ENCODE peak calls at places on chromosomes 16 and 17, in six cellular contexts. E is ascending aorta, T is mesothelial cell of epicardium, X is dorsolateral prefrontal cortex, A is fibroblast of lung, L is mucosa of descending colon. O is an unnamed sample.

GRCh38 chr16:1299012-1299867 is 10.2 kb upstream of the UBE2I start:
- DNase-seq in E (no peak), T (no peak), X (no peak), A (no peak), L (peak), O (no peak)

GRCh38 chr17:78862073-78863023 is 21.7 kb upstream of the USP36 start:
- DNase-seq in E (peak), T (no peak), X (peak), A (peak), L (peak), O (peak)

GRCh38 chr16:1794221-1794871 is 841 bp upstream of the IGFALS start:
- DNase-seq in E (no peak), T (peak), X (no peak), A (no peak), L (no peak), O (no peak)

GRCh38 chr16:86578056-86578455 is 293 bp upstream of the FOXL1 start:
- DNase-seq in E (no peak), T (no peak), X (no peak), A (peak), L (no peak), O (no peak)

GRCh38 chr16:69520800-69521602 is 44.8 kb upstream of the NFAT5 start:
- DNase-seq in E (peak), T (no peak), X (no peak), A (peak), L (no peak), O (no peak)

GRCh38 chr16:1770328-1771071 is 843 bp downstream of the NME3 start:
- DNase-seq in E (peak), T (no peak), X (peak), A (peak), L (peak), O (peak)

GRCh38 chr16:25045696-25046381 is 30.7 kb upstream of the ARHGAP17 start:
- DNase-seq in E (no peak), T (no peak), X (no peak), A (peak), L (no peak), O (peak)

GRCh38 chr17:50037321-50038107 is 18.4 kb upstream of the ITGA3 start:
- DNase-seq in E (peak), T (no peak), X (no peak), A (peak), L (peak), O (peak)

GRCh38 chr17:72560303-72561247 is 439.8 kb downstream of the SOX9 start:
- DNase-seq in E (no peak), T (no peak), X (peak), A (peak), L (peak), O (peak)

GRCh38 chr17:78130439-78131101 is at the start of gene TMC8:
- DNase-seq in E (no peak), T (no peak), X (no peak), A (no peak), L (peak), O (no peak)

GRCh38 chr16:8739989-8740704 is 57.3 kb downstream of the TMEM186 start:
- DNase-seq in E (no peak), T (no peak), X (no peak), A (no peak), L (no peak), O (no peak)

GRCh38 chr17:28242791-28243190 is 76.2 kb upstream of the TMEM97 start:
- DNase-seq in E (no peak), T (no peak), X (no peak), A (no peak), L (no peak), O (no peak)

GRCh38 chr17:7281953-7282751 is 634 bp downstream of the SLC2A4 start:
- DNase-seq in E (no peak), T (no peak), X (no peak), A (no peak), L (peak), O (no peak)

GRCh38 chr16:89565506-89566372 is 5.3 kb downstream of the RPL13 start:
- DNase-seq in E (no peak), T (no peak), X (no peak), A (peak), L (peak), O (peak)

GRCh38 chr16:16992986-16993783 is 477.6 kb downstream of the XYLT1 start:
- DNase-seq in E (no peak), T (no peak), X (no peak), A (no peak), L (no peak), O (no peak)

GRCh38 chr17:15323147-15323546 is 18.2 kb downstream of the TEKT3 start:
- DNase-seq in E (no peak), T (no peak), X (no peak), A (no peak), L (no peak), O (no peak)

GRCh38 chr16:85845276-85845675 is 45.8 kb downstream of the COX4I1 start:
- DNase-seq in E (no peak), T (no peak), X (no peak), A (no peak), L (no peak), O (no peak)

GRCh38 chr16:15398618-15399316 is 3.2 kb downstream of the MPV17L start:
- DNase-seq in E (no peak), T (no peak), X (no peak), A (no peak), L (no peak), O (no peak)

GRCh38 chr17:10879110-10879509 is 41.2 kb upstream of the PIRT start:
- DNase-seq in E (no peak), T (no peak), X (peak), A (no peak), L (no peak), O (peak)

GRCh38 chr17:2075336-2076056 is 20.6 kb downstream of the HIC1 start:
- DNase-seq in E (no peak), T (peak), X (no peak), A (peak), L (no peak), O (peak)

GRCh38 chr17:42642377-42642776 is 16.7 kb upstream of the TUBG2 start:
- DNase-seq in E (no peak), T (no peak), X (no peak), A (no peak), L (no peak), O (no peak)

GRCh38 chr16:54806378-54806777 is 124.3 kb upstream of the IRX5 start:
- DNase-seq in E (no peak), T (no peak), X (no peak), A (no peak), L (no peak), O (no peak)

GRCh38 chr17:20111538-20111937 is 102.4 kb downstream of the SPECC1 start:
- DNase-seq in E (no peak), T (no peak), X (no peak), A (no peak), L (no peak), O (no peak)

GRCh38 chr17:33015716-33016346 is 24.2 kb downstream of the SPACA3 start:
- DNase-seq in E (peak), T (no peak), X (no peak), A (no peak), L (no peak), O (peak)

GRCh38 chr17:63476494-63476856 is 386 bp upstream of the ACE start:
- DNase-seq in E (no peak), T (no peak), X (no peak), A (no peak), L (peak), O (no peak)

GRCh38 chr17:63474174-63474913 is 2.5 kb upstream of the ACE start:
- DNase-seq in E (no peak), T (no peak), X (no peak), A (no peak), L (no peak), O (no peak)

GRCh38 chr17:63476857-63477470 is at the start of gene ACE:
- DNase-seq in E (no peak), T (no peak), X (peak), A (no peak), L (peak), O (no peak)

GRCh38 chr17:63474914-63475460 is 1.9 kb upstream of the ACE start:
- DNase-seq in E (no peak), T (no peak), X (no peak), A (no peak), L (no peak), O (no peak)

GRCh38 chr17:63475491-63476412 is 1.1 kb upstream of the ACE start:
- DNase-seq in E (no peak), T (no peak), X (no peak), A (no peak), L (no peak), O (no peak)
- TF ChIP-seq CTCF in E (no peak), T (no peak), X (no peak), A (no peak), L (no peak), O (no peak)

DNA sequence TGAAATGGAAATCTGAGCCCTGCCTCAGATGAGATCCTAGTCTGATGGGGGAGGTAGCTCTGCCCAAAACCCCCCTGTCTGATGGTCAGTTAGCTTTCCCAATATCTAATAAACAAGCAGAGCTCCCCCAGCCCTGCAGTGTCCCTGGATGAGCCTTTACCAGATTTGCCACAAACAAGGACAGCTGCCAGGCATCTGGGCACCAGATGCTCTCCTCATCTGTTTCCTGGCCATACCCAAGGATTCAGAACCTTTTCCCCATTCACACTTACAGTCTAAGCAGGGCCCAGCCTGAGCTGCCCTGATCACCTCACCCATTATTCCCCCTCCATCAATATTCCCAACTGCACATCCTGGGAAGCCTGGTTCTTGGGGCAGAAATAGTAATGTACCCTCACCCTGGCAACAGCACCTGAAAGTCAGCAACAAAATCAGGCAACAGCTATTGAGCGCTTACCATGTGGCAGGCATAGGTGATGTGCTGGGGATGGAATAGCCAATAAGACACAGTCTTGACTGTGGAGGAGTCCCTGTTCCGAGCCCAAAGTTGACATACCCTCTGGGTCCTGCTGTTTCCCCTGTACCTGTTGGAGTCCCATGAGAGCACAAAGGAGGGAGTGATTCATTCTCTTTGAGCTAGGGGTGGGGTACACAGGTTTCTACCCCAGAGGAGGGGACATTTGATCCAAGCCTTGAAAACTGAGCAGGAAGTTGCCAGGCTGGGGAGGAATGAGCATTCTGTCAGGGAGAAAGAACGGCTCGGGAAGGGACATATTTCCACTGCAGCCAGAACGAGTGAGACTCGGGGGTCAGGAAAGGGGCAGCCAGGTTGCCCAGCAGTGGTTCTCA is 147.4 kb downstream of the TMEM132E start:
- DNase-seq in E (no peak), T (no peak), X (no peak), A (no peak), L (no peak), O (no peak)
- TF ChIP-seq CTCF in E (no peak), T (no peak), X (no peak), A (no peak), L (no peak), O (no peak)

DNA sequence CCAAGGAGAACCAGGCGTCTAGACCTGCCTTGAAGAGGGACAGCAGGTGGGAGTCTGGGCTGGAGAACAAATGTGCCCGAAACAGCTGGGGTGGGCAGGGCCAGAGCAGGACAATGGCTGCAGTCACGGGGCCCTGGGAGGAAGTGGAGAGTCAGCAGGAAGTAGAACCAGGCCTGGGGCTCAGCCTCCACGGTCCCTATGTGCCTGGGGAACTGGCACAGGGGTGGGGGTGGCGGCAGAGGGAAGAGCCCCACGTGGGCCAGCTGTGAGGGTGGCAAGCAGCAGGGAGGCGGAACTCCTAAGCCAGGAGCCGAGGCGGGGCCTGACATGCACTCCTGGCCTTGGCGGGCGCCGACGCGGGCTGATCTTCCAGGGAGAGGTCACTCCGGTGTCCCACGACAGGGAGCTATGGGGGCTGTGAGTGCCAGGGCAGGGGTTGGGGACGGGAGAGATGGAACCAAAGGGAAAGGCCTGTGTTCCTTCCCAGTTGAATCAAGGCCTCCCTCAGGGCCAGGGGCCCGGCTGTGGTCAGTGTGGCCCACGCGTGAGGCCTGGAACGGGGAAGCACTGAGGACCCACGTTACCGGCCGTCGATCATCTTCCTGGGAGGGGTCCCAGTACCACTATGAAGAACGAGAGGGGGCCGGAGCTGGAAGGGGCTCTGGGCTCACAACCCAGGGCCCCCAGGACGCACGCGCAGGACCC is 42.7 kb downstream of the TIMM22 start:
- DNase-seq in E (peak), T (peak), X (peak), A (no peak), L (peak), O (no peak)
- TF ChIP-seq CTCF in E (no peak), T (no peak), X (no peak), A (no peak), L (no peak), O (no peak)

DNA sequence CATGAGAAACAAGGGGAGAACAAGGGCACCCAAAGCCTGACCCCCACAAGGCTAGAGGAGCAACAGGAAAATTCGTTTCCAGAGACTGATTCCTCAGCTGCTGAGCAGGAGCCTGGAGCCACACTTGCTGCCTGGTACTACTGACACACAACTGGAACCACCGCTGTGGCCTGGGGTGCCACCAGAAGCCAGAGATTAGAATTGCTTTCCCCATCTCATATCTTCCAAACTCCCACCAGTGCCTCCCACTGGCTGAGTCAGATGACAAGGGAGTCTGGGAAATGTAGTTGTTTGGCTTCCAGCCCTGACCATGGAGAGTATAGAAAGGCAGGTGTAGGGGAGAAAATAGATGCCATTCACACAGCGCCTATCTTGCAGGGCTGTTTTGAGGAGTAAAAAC is 4.1 kb upstream of the TMEM11 start:
- DNase-seq in E (no peak), T (no peak), X (no peak), A (no peak), L (no peak), O (no peak)
- TF ChIP-seq CTCF in E (no peak), T (no peak), X (no peak), A (no peak), L (no peak), O (no peak)

GRCh38 chr16:51591480-51591879 is 440.4 kb upstream of the SALL1 start:
- DNase-seq in E (no peak), T (no peak), X (no peak), A (no peak), L (no peak), O (no peak)
- TF ChIP-seq CTCF in E (no peak), T (no peak), X (no peak), A (no peak), L (no peak), O (no peak)

GRCh38 chr17:74430706-74431567 is 951 bp upstream of the GPRC5C start:
- DNase-seq in E (peak), T (peak), X (no peak), A (peak), L (peak), O (peak)

GRCh38 chr17:74432484-74433391 is 850 bp downstream of the GPRC5C start:
- DNase-seq in E (no peak), T (no peak), X (no peak), A (no peak), L (no peak), O (no peak)

GRCh38 chr17:74431568-74432483 is at the start of gene GPRC5C:
- DNase-seq in E (peak), T (no peak), X (no peak), A (no peak), L (peak), O (peak)

GRCh38 chr17:74435775-74436359 is 4.0 kb downstream of the GPRC5C start:
- DNase-seq in E (no peak), T (no peak), X (no peak), A (no peak), L (no peak), O (no peak)

GRCh38 chr17:74433421-74434121 is 1.7 kb downstream of the GPRC5C start:
- DNase-seq in E (peak), T (no peak), X (no peak), A (no peak), L (no peak), O (no peak)
- TF ChIP-seq CTCF in E (peak), T (no peak), X (no peak), A (no peak), L (no peak), O (no peak)